ENCODE peak calls at places on chromosomes 2 and 18, in eight cellular contexts. Z, L, M, T, K, V, S and G are unnamed samples. For H3K4me1, the result is how much of the 10 kb centered on the place peaks cover.

GRCh38 chr2:15355386-15355785 is 205.7 kb downstream of the NBAS start:
- DNase-seq in K (no peak), T (no peak), S (no peak), M (no peak), V (no peak), L (no peak), Z (no peak), G (no peak)

GRCh38 chr2:209476367-209477191 is 52.7 kb downstream of the MAP2 start:
- DNase-seq in V (no peak), S (peak), T (no peak), K (no peak), L (no peak), M (peak), Z (peak), G (no peak)

GRCh38 chr18:35775887-35776286 is 194.3 kb downstream of the GALNT1 start:
- DNase-seq in M (no peak), L (no peak), Z (no peak), K (no peak), S (peak), T (no peak), V (no peak), G (no peak)

GRCh38 chr2:104318001-104318555 is 535.8 kb upstream of the POU3F3 start:
- DNase-seq in K (no peak), V (no peak), S (no peak), L (no peak), M (no peak), Z (no peak), T (no peak), G (no peak)

GRCh38 chr18:57798713-57799373 is 4.3 kb downstream of the ATP8B1 start:
- DNase-seq in L (no peak), S (no peak), T (no peak), V (no peak), K (no peak), M (no peak), Z (peak), G (no peak)

GRCh38 chr2:10471046-10471571 is 23.0 kb upstream of the ODC1 start:
- DNase-seq in K (no peak), L (no peak), T (peak), S (no peak), M (no peak), Z (no peak), V (no peak), G (no peak)

GRCh38 chr18:75210274-75211001 is at the start of gene TSHZ1:
- DNase-seq in S (peak), V (no peak), T (no peak), Z (peak), K (peak), L (no peak), M (peak), G (peak)

GRCh38 chr2:140643761-140644187 is 1487.0 kb downstream of the LRP1B start:
- DNase-seq in L (no peak), K (no peak), V (no peak), S (peak), M (no peak), Z (no peak), T (no peak), G (no peak)

GRCh38 chr2:240469747-240470146 is 34.3 kb downstream of the GPC1 start:
- DNase-seq in L (no peak), Z (no peak), S (no peak), V (peak), T (peak), K (no peak), M (no peak), G (no peak)

GRCh38 chr2:140457483-140457882 is 1673.3 kb downstream of the LRP1B start:
- DNase-seq in K (no peak), Z (no peak), L (no peak), T (no peak), V (no peak), M (no peak), S (no peak), G (no peak)

GRCh38 chr2:64698668-64699444 is 45.1 kb upstream of the SERTAD2 start:
- DNase-seq in T (no peak), S (peak), Z (no peak), L (no peak), M (no peak), K (no peak), V (no peak), G (no peak)

GRCh38 chr2:190846746-190847145 is 33.9 kb upstream of the GLS start:
- DNase-seq in K (no peak), Z (no peak), T (no peak), M (no peak), L (no peak), S (no peak), V (no peak), G (no peak)

GRCh38 chr2:190842606-190843104 is 38.0 kb upstream of the GLS start:
- DNase-seq in M (no peak), V (no peak), T (no peak), L (no peak), K (no peak), S (no peak), Z (no peak), G (no peak)

GRCh38 chr2:190843874-190844699 is 36.5 kb upstream of the GLS start:
- DNase-seq in Z (no peak), L (no peak), M (no peak), S (peak), T (no peak), V (no peak), K (no peak), G (no peak)

GRCh38 chr2:190847504-190848201 is 33.0 kb upstream of the GLS start:
- DNase-seq in L (no peak), V (no peak), T (no peak), M (no peak), S (peak), Z (no peak), K (no peak), G (no peak)

GRCh38 chr2:190844700-190845410 is 35.8 kb upstream of the GLS start:
- DNase-seq in M (no peak), V (no peak), K (no peak), S (no peak), T (no peak), L (no peak), Z (no peak), G (no peak)
- H3K4me1 ChIP-seq in M (under half), V (under half), K (under half), S (under half), T (under half), L (under half), Z (under half), G (under half)

DNA sequence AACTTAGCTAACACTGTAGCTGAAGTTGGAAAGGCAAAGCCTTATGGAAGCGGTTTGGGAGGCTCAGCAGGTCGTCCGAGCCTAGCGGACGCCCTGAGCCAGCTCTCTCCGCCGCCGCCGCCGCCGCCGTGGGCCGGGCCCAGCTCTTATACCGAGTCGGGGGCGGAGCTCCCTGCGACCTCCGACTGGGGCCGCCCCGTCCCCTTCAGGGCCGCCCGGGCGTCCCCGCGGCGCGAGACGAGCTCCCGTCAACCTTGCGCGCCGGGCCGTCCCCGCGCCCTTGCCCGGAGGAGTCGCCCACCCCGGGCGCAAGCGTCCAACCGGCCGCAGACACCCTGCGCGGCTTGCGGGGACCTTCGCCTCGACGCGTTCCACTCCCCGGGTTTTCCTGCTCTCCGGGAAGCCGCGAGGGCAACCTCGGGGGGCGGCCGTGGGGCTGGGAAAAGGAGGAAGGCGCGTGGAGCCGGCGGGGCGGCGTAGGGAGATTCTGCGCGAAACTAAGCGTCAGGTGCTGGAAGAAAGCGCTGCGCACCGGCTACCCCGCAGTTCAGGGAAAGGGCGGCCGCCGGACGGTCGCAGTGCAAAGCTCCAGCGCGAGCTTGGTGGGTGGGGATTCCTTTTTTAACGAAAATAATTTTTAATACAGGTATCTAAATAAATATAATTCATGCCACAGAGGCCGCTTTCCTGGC is at the start of gene SLC40A1:
- DNase-seq in L (peak), M (peak), T (peak), Z (peak), S (peak), K (peak), V (peak), G (no peak)
- TF ChIP-seq POLR2A in L (peak), M (peak), T (peak), Z (peak), S (no peak), K (peak), V (no peak), G (no peak)

DNA sequence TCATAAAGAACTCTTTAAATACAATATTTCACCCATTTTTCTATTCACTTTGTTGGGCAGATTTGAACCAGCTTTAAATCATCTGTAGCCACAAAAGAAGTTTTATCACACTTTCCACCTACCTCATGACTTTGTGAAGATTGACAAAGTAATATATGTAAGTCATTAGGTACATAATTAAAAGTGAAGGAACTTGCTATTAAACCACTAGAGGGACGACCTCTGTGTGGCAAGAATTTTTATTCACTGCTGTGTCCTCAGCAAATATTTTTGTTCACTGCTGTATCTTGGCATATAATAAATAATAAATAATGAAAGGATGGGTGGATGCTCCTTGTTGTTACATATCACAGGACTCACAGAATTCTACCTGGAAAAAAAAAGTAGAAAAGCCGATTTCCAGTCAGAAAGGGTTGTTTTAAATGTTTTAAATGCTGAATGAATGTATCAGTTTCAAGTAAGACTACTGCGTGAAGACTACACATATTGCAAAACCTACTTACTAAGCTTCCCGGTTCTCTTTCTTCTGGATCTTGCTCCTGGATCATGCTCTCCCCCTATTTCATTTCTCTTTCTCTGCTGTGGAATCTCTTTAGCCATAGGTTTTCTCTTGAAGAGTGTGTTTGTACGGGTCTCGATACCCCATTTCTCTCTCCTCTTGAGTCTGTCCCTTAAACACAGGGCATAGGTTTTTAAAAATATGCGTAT is 44.8 kb downstream of the KCMF1 start:
- DNase-seq in T (no peak), K (no peak), S (no peak), Z (no peak), M (no peak), L (no peak), V (no peak), G (no peak)
- TF ChIP-seq CTCF in T (no peak), K (no peak), S (peak), Z (no peak), M (no peak), L (no peak), V (peak), G (peak)

GRCh38 chr2:85433511-85434089 is 15.1 kb downstream of the SH2D6 start:
- DNase-seq in M (peak), T (peak), K (peak), V (peak), L (no peak), S (peak), Z (peak), G (no peak)
- H3K4me1 ChIP-seq in M (half or more), T (half or more), K (under half), V (under half), L (under half), S (under half), Z (half or more), G (half or more)

GRCh38 chr2:201203916-201204654 is 21.1 kb downstream of the CASP10 start:
- DNase-seq in Z (no peak), T (no peak), K (no peak), L (no peak), M (no peak), V (no peak), S (peak), G (no peak)

GRCh38 chr2:201201371-201201770 is 18.4 kb downstream of the CASP10 start:
- DNase-seq in S (no peak), V (no peak), L (no peak), M (no peak), T (no peak), K (no peak), Z (no peak), G (no peak)

GRCh38 chr2:201205516-201205850 is 22.5 kb downstream of the CASP10 start:
- DNase-seq in S (no peak), Z (no peak), V (no peak), M (no peak), L (no peak), T (no peak), K (no peak), G (no peak)

GRCh38 chr2:201208563-201209252 is 25.8 kb downstream of the CASP10 start:
- DNase-seq in K (peak), T (no peak), M (no peak), S (no peak), Z (no peak), L (no peak), V (no peak), G (peak)

DNA sequence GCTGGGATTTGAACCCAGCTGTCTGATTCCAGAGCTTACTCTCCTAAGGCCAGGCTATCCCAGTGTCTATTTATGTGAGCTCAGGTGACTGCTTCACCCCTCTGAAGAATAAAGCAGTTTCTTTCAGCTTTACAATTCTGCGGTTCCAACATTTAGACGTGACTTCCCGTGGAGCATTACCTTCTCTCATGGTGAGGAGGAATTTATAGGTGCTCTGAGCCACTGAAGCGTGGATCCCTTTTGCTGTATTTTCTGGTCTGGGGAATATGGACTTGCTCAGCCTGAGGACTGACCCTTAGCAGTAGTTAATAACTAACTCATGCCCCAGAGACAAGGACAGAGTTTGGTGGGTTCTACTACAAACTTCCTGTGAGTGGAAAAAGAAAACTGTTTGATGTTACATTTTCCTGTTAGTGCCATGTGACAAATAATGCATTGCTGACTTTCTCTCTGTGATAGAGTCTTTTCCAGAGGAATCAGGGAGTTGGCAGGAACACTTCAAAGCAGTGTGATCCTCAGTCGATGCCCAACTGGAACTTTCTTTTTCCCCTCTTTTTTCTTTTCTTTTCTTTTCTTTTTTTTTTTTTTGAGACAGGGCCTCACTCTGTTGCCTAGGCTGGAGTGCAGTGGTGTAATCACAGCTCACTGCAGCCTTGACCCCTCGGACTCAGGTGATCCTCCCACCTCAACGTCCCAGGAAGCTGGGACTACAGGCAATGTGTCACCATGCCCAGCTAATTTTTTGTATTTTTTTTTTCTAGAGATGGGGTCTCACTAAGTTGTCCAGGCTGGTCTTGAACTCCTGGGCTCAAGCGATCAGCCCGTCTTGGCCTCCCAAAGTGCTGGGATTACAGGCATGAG is 21.9 kb downstream of the CASP10 start:
- DNase-seq in T (no peak), V (no peak), S (no peak), L (no peak), K (no peak), Z (no peak), M (no peak), G (no peak)
- TF ChIP-seq POLR2A in T (no peak), V (no peak), S (no peak), L (no peak), K (no peak), Z (no peak), M (no peak), G (no peak)

GRCh38 chr18:56711706-56712445 is 60.7 kb downstream of the WDR7 start:
- DNase-seq in V (no peak), M (no peak), S (no peak), Z (no peak), K (no peak), L (no peak), T (no peak), G (no peak)

GRCh38 chr18:56715121-56715520 is 64.0 kb downstream of the WDR7 start:
- DNase-seq in M (no peak), Z (no peak), L (no peak), K (no peak), T (no peak), V (no peak), S (no peak), G (no peak)

GRCh38 chr18:56712761-56713160 is 61.6 kb downstream of the WDR7 start:
- DNase-seq in M (no peak), V (no peak), T (no peak), S (no peak), K (no peak), L (no peak), Z (no peak), G (no peak)

DNA sequence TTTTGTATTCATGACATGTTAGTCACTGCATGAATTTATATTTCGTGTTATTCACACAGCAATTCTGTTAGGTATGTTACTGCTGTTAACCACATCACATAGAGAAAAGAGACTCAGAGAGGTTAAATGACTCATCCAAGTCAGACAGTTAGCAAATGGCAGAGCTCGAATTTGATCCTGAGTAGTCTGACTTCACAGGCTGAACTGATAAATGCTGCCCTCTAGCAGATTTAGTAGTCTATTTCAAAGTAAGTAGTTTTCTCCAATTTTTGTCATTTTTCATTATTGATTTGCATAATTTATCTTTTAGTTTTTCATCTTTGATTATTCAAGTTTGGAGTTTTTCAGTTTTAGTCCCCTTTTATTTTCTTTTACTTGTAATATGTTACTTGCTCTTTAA is 58.3 kb downstream of the WDR7 start:
- DNase-seq in V (no peak), T (no peak), S (peak), Z (no peak), L (no peak), K (no peak), M (no peak), G (no peak)
- TF ChIP-seq CTCF in V (peak), T (no peak), S (peak), Z (no peak), L (peak), K (no peak), M (no peak), G (no peak)